ENCODE peak calls at places on chromosomes 6 and 20, in seven cellular contexts. One of them, this sample, is unnamed.
A peak's percentile ranks its signal among the peaks of the same experiment; 100 is the strongest.

GRCh38 chr20:63941282-63942060 is 14.7 kb downstream of the UCKL1 start:
- DNase-seq in psoas muscle: peak; percentile 80
- DNase-seq in lower leg skin: peak; percentile 79
- DNase-seq in DND-41: peak; percentile 43
- DNase-seq in uterus: peak; percentile 44
- DNase-seq in left ventricle myocardium inferior: peak; percentile 61
- DNase-seq in cardiac fibroblast: peak; percentile 24
- DNase-seq in this sample: peak; percentile 83

GRCh38 chr6:70763754-70764153 is 96.1 kb downstream of the SMAP1 start:
- DNase-seq in psoas muscle: no peak
- DNase-seq in lower leg skin: no peak
- DNase-seq in DND-41: no peak
- DNase-seq in uterus: no peak
- DNase-seq in left ventricle myocardium inferior: no peak
- DNase-seq in cardiac fibroblast: peak; percentile 1
- DNase-seq in this sample: no peak

GRCh38 chr20:37856932-37857660 is 45.8 kb upstream of the VSTM2L start:
- DNase-seq in psoas muscle: no peak
- DNase-seq in lower leg skin: no peak
- DNase-seq in DND-41: no peak
- DNase-seq in uterus: no peak
- DNase-seq in left ventricle myocardium inferior: no peak
- DNase-seq in cardiac fibroblast: peak; percentile 58
- DNase-seq in this sample: peak; percentile 28

GRCh38 chr20:34543457-34544056 is 15.0 kb upstream of the MAP1LC3A start:
- DNase-seq in psoas muscle: no peak
- DNase-seq in lower leg skin: no peak
- DNase-seq in DND-41: no peak
- DNase-seq in uterus: no peak
- DNase-seq in left ventricle myocardium inferior: no peak
- DNase-seq in cardiac fibroblast: no peak
- DNase-seq in this sample: no peak

GRCh38 chr20:25553819-25554296 is 31.5 kb downstream of the NINL start:
- DNase-seq in psoas muscle: no peak
- DNase-seq in lower leg skin: no peak
- DNase-seq in DND-41: no peak
- DNase-seq in uterus: peak; percentile 47
- DNase-seq in left ventricle myocardium inferior: no peak
- DNase-seq in cardiac fibroblast: peak; percentile 75
- DNase-seq in this sample: no peak

GRCh38 chr20:55160022-55160421 is 684.6 kb downstream of the DOK5 start:
- DNase-seq in psoas muscle: no peak
- DNase-seq in lower leg skin: no peak
- DNase-seq in DND-41: no peak
- DNase-seq in uterus: no peak
- DNase-seq in left ventricle myocardium inferior: no peak
- DNase-seq in cardiac fibroblast: no peak
- DNase-seq in this sample: no peak

GRCh38 chr20:32457476-32457986 is 99.4 kb downstream of the ASXL1 start:
- DNase-seq in psoas muscle: peak; percentile 72
- DNase-seq in lower leg skin: no peak
- DNase-seq in DND-41: no peak
- DNase-seq in uterus: peak; percentile 57
- DNase-seq in left ventricle myocardium inferior: peak; percentile 62
- DNase-seq in cardiac fibroblast: peak; percentile 69
- DNase-seq in this sample: peak; percentile 42

GRCh38 chr6:11085758-11086435 is 7.7 kb upstream of the SMIM13 start:
- DNase-seq in psoas muscle: no peak
- DNase-seq in lower leg skin: no peak
- DNase-seq in DND-41: no peak
- DNase-seq in uterus: no peak
- DNase-seq in left ventricle myocardium inferior: no peak
- DNase-seq in cardiac fibroblast: peak; percentile 69
- DNase-seq in this sample: no peak

GRCh38 chr20:62555642-62556420 is 80.0 kb upstream of the GATA5 start:
- DNase-seq in psoas muscle: no peak
- DNase-seq in lower leg skin: no peak
- DNase-seq in DND-41: no peak
- DNase-seq in uterus: no peak
- DNase-seq in left ventricle myocardium inferior: no peak
- DNase-seq in cardiac fibroblast: no peak
- DNase-seq in this sample: no peak

DNA sequence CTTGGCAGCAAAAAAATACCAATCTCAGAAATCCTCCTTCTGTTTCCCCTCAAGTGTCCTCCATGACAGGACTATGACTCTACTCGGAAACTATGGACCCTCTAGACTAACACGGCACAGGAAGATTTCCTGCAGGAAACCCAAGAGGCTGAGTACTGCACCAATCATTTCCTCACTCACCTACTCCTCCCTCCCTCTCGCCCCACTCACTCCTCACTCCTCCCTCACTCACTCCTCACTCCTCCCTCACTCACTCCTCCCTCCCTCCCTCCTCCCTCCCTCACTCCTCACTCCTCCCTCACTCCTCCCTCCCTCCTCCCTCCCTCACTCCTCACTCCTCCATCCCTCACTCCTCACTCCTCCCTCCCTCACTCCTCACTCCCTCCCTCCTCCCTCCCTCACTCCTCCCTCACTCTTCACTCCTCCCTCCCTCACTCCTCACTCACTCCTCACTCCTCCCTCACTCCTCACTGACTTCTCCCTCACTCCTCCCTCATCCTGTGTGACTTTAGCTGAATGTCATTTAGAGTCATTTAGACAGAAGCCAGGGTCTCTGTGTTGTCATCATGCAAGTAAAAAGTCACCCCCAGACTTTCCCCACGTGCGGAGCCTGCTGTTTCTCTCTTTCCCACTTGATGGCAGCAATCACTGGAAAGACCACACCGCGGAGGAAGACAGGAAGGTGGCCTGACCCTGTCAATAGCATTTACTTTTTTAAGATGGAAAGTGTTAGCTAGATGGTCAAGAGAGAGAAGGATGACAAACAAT is 226.8 kb upstream of the PDE10A start:
- DNase-seq in psoas muscle: no peak
- DNase-seq in lower leg skin: no peak
- DNase-seq in DND-41: peak; percentile 34
- DNase-seq in uterus: peak; percentile 42
- DNase-seq in left ventricle myocardium inferior: no peak
- DNase-seq in cardiac fibroblast: peak; percentile 69
- DNase-seq in this sample: peak; percentile 35
- TF ChIP-seq CTCF in psoas muscle: peak; percentile 18
- TF ChIP-seq CTCF in lower leg skin: no peak
- TF ChIP-seq CTCF in DND-41: peak; percentile 71
- TF ChIP-seq CTCF in uterus: peak; percentile 55
- TF ChIP-seq CTCF in left ventricle myocardium inferior: peak; percentile 70
- TF ChIP-seq CTCF in cardiac fibroblast: peak; percentile 82
- TF ChIP-seq CTCF in this sample: peak; percentile 41

GRCh38 chr6:27678449-27678848 is 205.5 kb upstream of the ZNF184 start:
- DNase-seq in psoas muscle: no peak
- DNase-seq in lower leg skin: no peak
- DNase-seq in DND-41: no peak
- DNase-seq in uterus: no peak
- DNase-seq in left ventricle myocardium inferior: no peak
- DNase-seq in cardiac fibroblast: no peak
- DNase-seq in this sample: no peak

GRCh38 chr6:27684264-27685211 is 211.6 kb upstream of the ZNF184 start:
- DNase-seq in psoas muscle: no peak
- DNase-seq in lower leg skin: no peak
- DNase-seq in DND-41: peak; percentile 55
- DNase-seq in uterus: no peak
- DNase-seq in left ventricle myocardium inferior: no peak
- DNase-seq in cardiac fibroblast: peak; percentile 68
- DNase-seq in this sample: peak; percentile 88

GRCh38 chr6:27679308-27679967 is 206.5 kb upstream of the ZNF184 start:
- DNase-seq in psoas muscle: no peak
- DNase-seq in lower leg skin: no peak
- DNase-seq in DND-41: no peak
- DNase-seq in uterus: no peak
- DNase-seq in left ventricle myocardium inferior: no peak
- DNase-seq in cardiac fibroblast: no peak
- DNase-seq in this sample: no peak

GRCh38 chr6:27685278-27685677 is 212.4 kb upstream of the ZNF184 start:
- DNase-seq in psoas muscle: no peak
- DNase-seq in lower leg skin: no peak
- DNase-seq in DND-41: no peak
- DNase-seq in uterus: no peak
- DNase-seq in left ventricle myocardium inferior: no peak
- DNase-seq in cardiac fibroblast: no peak
- DNase-seq in this sample: no peak

GRCh38 chr6:27679968-27680694 is 207.2 kb upstream of the ZNF184 start:
- DNase-seq in psoas muscle: no peak
- DNase-seq in lower leg skin: no peak
- DNase-seq in DND-41: no peak
- DNase-seq in uterus: no peak
- DNase-seq in left ventricle myocardium inferior: no peak
- DNase-seq in cardiac fibroblast: no peak
- DNase-seq in this sample: peak; percentile 56
- H3K4me3 ChIP-seq in psoas muscle: no peak overlapping the region
- H3K4me3 ChIP-seq in lower leg skin: no peak overlapping the region
- H3K4me3 ChIP-seq in DND-41: no peak overlapping the region
- H3K4me3 ChIP-seq in uterus: no peak overlapping the region
- H3K4me3 ChIP-seq in left ventricle myocardium inferior: no peak overlapping the region
- H3K4me3 ChIP-seq in cardiac fibroblast: peak overlapping the region; percentile 3
- H3K4me3 ChIP-seq in this sample: peak overlapping the region; percentile 9

GRCh38 chr6:30717129-30717844 is at the start of gene MDC1:
- DNase-seq in psoas muscle: peak; percentile 100
- DNase-seq in lower leg skin: peak; percentile 100
- DNase-seq in DND-41: peak; percentile 100
- DNase-seq in uterus: peak; percentile 100
- DNase-seq in left ventricle myocardium inferior: peak; percentile 100
- DNase-seq in cardiac fibroblast: peak; percentile 100
- DNase-seq in this sample: peak; percentile 100
- TF ChIP-seq CTCF in psoas muscle: peak; percentile 41
- TF ChIP-seq CTCF in lower leg skin: no peak
- TF ChIP-seq CTCF in DND-41: peak; percentile 43
- TF ChIP-seq CTCF in uterus: peak; percentile 63
- TF ChIP-seq CTCF in left ventricle myocardium inferior: peak; percentile 66
- TF ChIP-seq CTCF in cardiac fibroblast: peak; percentile 35
- TF ChIP-seq CTCF in this sample: no peak

GRCh38 chr20:19210426-19211155 is 1.9 kb upstream of the SLC24A3 start:
- DNase-seq in psoas muscle: no peak
- DNase-seq in lower leg skin: no peak
- DNase-seq in DND-41: no peak
- DNase-seq in uterus: peak; percentile 85
- DNase-seq in left ventricle myocardium inferior: no peak
- DNase-seq in cardiac fibroblast: peak; percentile 42
- DNase-seq in this sample: no peak

GRCh38 chr20:19213946-19214490 is 1.6 kb downstream of the SLC24A3 start:
- DNase-seq in psoas muscle: no peak
- DNase-seq in lower leg skin: no peak
- DNase-seq in DND-41: no peak
- DNase-seq in uterus: peak; percentile 60
- DNase-seq in left ventricle myocardium inferior: no peak
- DNase-seq in cardiac fibroblast: no peak
- DNase-seq in this sample: no peak

GRCh38 chr20:19211252-19211651 is 1.2 kb upstream of the SLC24A3 start:
- DNase-seq in psoas muscle: no peak
- DNase-seq in lower leg skin: no peak
- DNase-seq in DND-41: no peak
- DNase-seq in uterus: peak; percentile 42
- DNase-seq in left ventricle myocardium inferior: no peak
- DNase-seq in cardiac fibroblast: no peak
- DNase-seq in this sample: no peak

GRCh38 chr20:19212524-19213502 is at the start of gene SLC24A3:
- DNase-seq in psoas muscle: peak; percentile 88
- DNase-seq in lower leg skin: peak; percentile 57
- DNase-seq in DND-41: no peak
- DNase-seq in uterus: peak; percentile 81
- DNase-seq in left ventricle myocardium inferior: peak; percentile 70
- DNase-seq in cardiac fibroblast: peak; percentile 33
- DNase-seq in this sample: peak; percentile 52

GRCh38 chr20:19211661-19212523 is 550 bp upstream of the SLC24A3 start:
- DNase-seq in psoas muscle: peak; percentile 70
- DNase-seq in lower leg skin: no peak
- DNase-seq in DND-41: no peak
- DNase-seq in uterus: peak; percentile 62
- DNase-seq in left ventricle myocardium inferior: no peak
- DNase-seq in cardiac fibroblast: no peak
- DNase-seq in this sample: no peak
- H3K4me3 ChIP-seq in psoas muscle: peak overlapping the region; percentile 80
- H3K4me3 ChIP-seq in lower leg skin: peak overlapping the region; percentile 27
- H3K4me3 ChIP-seq in DND-41: no peak overlapping the region
- H3K4me3 ChIP-seq in uterus: peak overlapping the region; percentile 50
- H3K4me3 ChIP-seq in left ventricle myocardium inferior: peak overlapping the region; percentile 65
- H3K4me3 ChIP-seq in cardiac fibroblast: peak overlapping the region; percentile 9
- H3K4me3 ChIP-seq in this sample: no peak overlapping the region

GRCh38 chr6:13814176-13814937 is at the start of gene MCUR1:
- DNase-seq in psoas muscle: peak; percentile 93
- DNase-seq in lower leg skin: peak; percentile 64
- DNase-seq in DND-41: peak; percentile 89
- DNase-seq in uterus: peak; percentile 79
- DNase-seq in left ventricle myocardium inferior: peak; percentile 89
- DNase-seq in cardiac fibroblast: peak; percentile 82
- DNase-seq in this sample: peak; percentile 98
- TF ChIP-seq CTCF in psoas muscle: peak; percentile 11
- TF ChIP-seq CTCF in lower leg skin: no peak
- TF ChIP-seq CTCF in DND-41: peak; percentile 54
- TF ChIP-seq CTCF in uterus: peak; percentile 39
- TF ChIP-seq CTCF in left ventricle myocardium inferior: peak; percentile 25
- TF ChIP-seq CTCF in cardiac fibroblast: no peak
- TF ChIP-seq CTCF in this sample: peak; percentile 31

GRCh38 chr20:417801-418342 is 9.8 kb downstream of the RBCK1 start:
- DNase-seq in psoas muscle: no peak
- DNase-seq in lower leg skin: no peak
- DNase-seq in DND-41: no peak
- DNase-seq in uterus: no peak
- DNase-seq in left ventricle myocardium inferior: no peak
- DNase-seq in cardiac fibroblast: no peak
- DNase-seq in this sample: no peak
- H3K4me3 ChIP-seq in psoas muscle: no peak overlapping the region
- H3K4me3 ChIP-seq in lower leg skin: no peak overlapping the region
- H3K4me3 ChIP-seq in DND-41: no peak overlapping the region
- H3K4me3 ChIP-seq in uterus: no peak overlapping the region
- H3K4me3 ChIP-seq in left ventricle myocardium inferior: no peak overlapping the region
- H3K4me3 ChIP-seq in cardiac fibroblast: no peak overlapping the region
- H3K4me3 ChIP-seq in this sample: no peak overlapping the region

GRCh38 chr6:160861824-160862223 is 129.7 kb upstream of the MAP3K4 start:
- DNase-seq in psoas muscle: no peak
- DNase-seq in lower leg skin: no peak
- DNase-seq in DND-41: no peak
- DNase-seq in uterus: no peak
- DNase-seq in left ventricle myocardium inferior: no peak
- DNase-seq in cardiac fibroblast: no peak
- DNase-seq in this sample: no peak
- TF ChIP-seq CTCF in psoas muscle: no peak
- TF ChIP-seq CTCF in lower leg skin: no peak
- TF ChIP-seq CTCF in DND-41: no peak
- TF ChIP-seq CTCF in uterus: no peak
- TF ChIP-seq CTCF in left ventricle myocardium inferior: no peak
- TF ChIP-seq CTCF in cardiac fibroblast: no peak
- TF ChIP-seq CTCF in this sample: no peak

GRCh38 chr6:150857062-150857905 is 8.2 kb upstream of the MTHFD1L start:
- DNase-seq in psoas muscle: no peak
- DNase-seq in lower leg skin: no peak
- DNase-seq in DND-41: no peak
- DNase-seq in uterus: peak; percentile 31
- DNase-seq in left ventricle myocardium inferior: no peak
- DNase-seq in cardiac fibroblast: peak; percentile 99
- DNase-seq in this sample: no peak
- H3K4me3 ChIP-seq in psoas muscle: no peak overlapping the region
- H3K4me3 ChIP-seq in lower leg skin: no peak overlapping the region
- H3K4me3 ChIP-seq in DND-41: no peak overlapping the region
- H3K4me3 ChIP-seq in uterus: no peak overlapping the region
- H3K4me3 ChIP-seq in left ventricle myocardium inferior: no peak overlapping the region
- H3K4me3 ChIP-seq in cardiac fibroblast: no peak overlapping the region
- H3K4me3 ChIP-seq in this sample: no peak overlapping the region